ENCODE peak calls at places on chromosomes 7 and 10, in nine cellular contexts. T is A549, G is gastrocnemius medialis, J is GM23338, F is neural progenitor cell, L is OCI-LY7, M is PC-9, I is testis, E is colonic mucosa. Q is an unnamed sample.

GRCh38 chr7:71752171-71752935 is 620.4 kb downstream of the GALNT17 start:
- DNase-seq in T (peak; percentile 12), G (no peak), J (peak; percentile 91), F (peak; percentile 88), L (no peak), M (peak; percentile 64), I (peak; percentile 76), E (peak; percentile 45), Q (no peak)

GRCh38 chr10:6348091-6348862 is 145.5 kb downstream of the PFKFB3 start:
- DNase-seq in T (no peak), G (peak; percentile 64), J (no peak), F (no peak), L (peak; percentile 98), M (no peak), I (peak; percentile 38), E (peak; percentile 26), Q (peak; percentile 56)

GRCh38 chr7:96952974-96953391 is 52.4 kb upstream of the DLX6 start:
- DNase-seq in T (no peak), G (no peak), J (peak; percentile 2), F (no peak), L (no peak), M (no peak), I (no peak), E (no peak), Q (peak; percentile 64)

GRCh38 chr10:67861750-67862460 is 22.6 kb upstream of the SIRT1 start:
- DNase-seq in T (no peak), G (no peak), J (peak; percentile 79), F (peak; percentile 17), L (no peak), M (no peak), I (no peak), E (no peak), Q (no peak)

GRCh38 chr10:32684291-32684690 is 238.4 kb downstream of the CCDC7 start:
- DNase-seq in T (no peak), G (no peak), J (no peak), F (no peak), L (no peak), M (no peak), I (no peak), E (no peak), Q (no peak)

GRCh38 chr10:68096913-68097509 is 12.3 kb upstream of the MYPN start:
- DNase-seq in T (peak; percentile 84), G (peak; percentile 85), J (peak; percentile 41), F (peak; percentile 39), L (no peak), M (peak; percentile 80), I (no peak), E (peak; percentile 75), Q (peak; percentile 65)

GRCh38 chr10:111077715-111078504 is 1.1 kb downstream of the ADRA2A start:
- DNase-seq in T (no peak), G (no peak), J (peak; percentile 47), F (peak; percentile 21), L (no peak), M (no peak), I (peak; percentile 23), E (peak; percentile 51), Q (peak; percentile 45)

GRCh38 chr10:24209946-24210491 is 1.1 kb downstream of the KIAA1217 start:
- DNase-seq in T (peak; percentile 14), G (peak; percentile 37), J (no peak), F (no peak), L (no peak), M (no peak), I (peak; percentile 34), E (peak; percentile 26), Q (no peak)

GRCh38 chr7:45563804-45564461 is 10.2 kb upstream of the ADCY1 start:
- DNase-seq in T (no peak), G (no peak), J (no peak), F (no peak), L (no peak), M (no peak), I (no peak), E (peak; percentile 10), Q (no peak)

GRCh38 chr7:142463401-142463850 is 205.6 kb upstream of the PRSS58 start:
- DNase-seq in T (no peak), G (no peak), J (no peak), F (no peak), L (no peak), M (no peak), I (no peak), E (no peak), Q (no peak)

GRCh38 chr7:128954830-128955797 is 17.4 kb downstream of the IRF5 start:
- DNase-seq in T (no peak), G (no peak), J (peak; percentile 46), F (peak; percentile 23), L (peak; percentile 74), M (no peak), I (no peak), E (no peak), Q (no peak)

GRCh38 chr7:137574836-137575235 is 231.3 kb upstream of the PTN start:
- DNase-seq in T (no peak), G (no peak), J (no peak), F (no peak), L (no peak), M (no peak), I (no peak), E (no peak), Q (no peak)

GRCh38 chr10:129705676-129706075 is 238.6 kb downstream of the MGMT start:
- DNase-seq in T (no peak), G (no peak), J (no peak), F (no peak), L (no peak), M (no peak), I (no peak), E (no peak), Q (no peak)

GRCh38 chr10:88064608-88065383 is 201.4 kb downstream of the PTEN start:
- DNase-seq in T (no peak), G (peak; percentile 68), J (no peak), F (no peak), L (no peak), M (no peak), I (peak; percentile 32), E (peak; percentile 54), Q (no peak)

GRCh38 chr10:72461085-72461484 is 106.4 kb upstream of the DNAJB12 start:
- DNase-seq in T (no peak), G (no peak), J (no peak), F (no peak), L (no peak), M (no peak), I (peak; percentile 41), E (peak; percentile 24), Q (no peak)

GRCh38 chr7:1940863-1941262 is 270.8 kb downstream of the ELFN1 start:
- DNase-seq in T (no peak), G (no peak), J (no peak), F (no peak), L (peak; percentile 25), M (no peak), I (no peak), E (no peak), Q (no peak)

GRCh38 chr7:80392229-80393169 is 119.4 kb downstream of the GNAT3 start:
- DNase-seq in T (peak; percentile 36), G (no peak), J (no peak), F (no peak), L (no peak), M (no peak), I (no peak), E (no peak), Q (no peak)

GRCh38 chr7:44080118-44080517 is 2.2 kb downstream of the POLM start:
- DNase-seq in T (no peak), G (peak; percentile 33), J (no peak), F (no peak), L (no peak), M (no peak), I (no peak), E (no peak), Q (no peak)

GRCh38 chr7:106766551-106766950 is 98.5 kb upstream of the PIK3CG start:
- DNase-seq in T (no peak), G (no peak), J (no peak), F (no peak), L (no peak), M (no peak), I (no peak), E (no peak), Q (no peak)

DNA sequence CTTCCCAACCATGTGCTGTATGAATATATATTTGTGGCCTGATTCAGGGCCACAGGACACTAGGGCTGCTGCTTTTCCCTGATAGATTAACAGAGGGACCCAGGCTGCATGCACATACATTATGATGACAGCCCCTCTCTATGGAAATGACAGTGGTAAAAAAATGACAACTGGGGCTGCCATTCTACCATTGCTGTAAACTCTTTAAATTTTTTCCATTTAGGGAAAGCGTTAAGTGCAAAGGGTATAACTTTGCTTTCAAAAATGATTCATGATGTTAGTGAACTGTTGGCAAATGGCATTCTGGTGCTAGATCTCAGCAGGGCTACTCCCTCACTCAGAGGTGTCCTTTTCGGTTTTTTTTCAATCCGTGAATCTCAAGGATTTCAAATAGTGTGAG is 4.2 kb downstream of the CTBP2 start:
- DNase-seq in T (no peak), G (no peak), J (no peak), F (no peak), L (no peak), M (no peak), I (no peak), E (no peak), Q (peak; percentile 15)
- H3K27ac ChIP-seq in T (peak overlapping the region; percentile 7), G (peak overlapping the region; percentile 88), J (peak overlapping the region; percentile 98), F (no peak overlapping the region), L (no peak overlapping the region), M (no peak overlapping the region), I (peak overlapping the region; percentile 99), E (peak overlapping the region; percentile 97), Q (peak overlapping the region; percentile 9)

DNA sequence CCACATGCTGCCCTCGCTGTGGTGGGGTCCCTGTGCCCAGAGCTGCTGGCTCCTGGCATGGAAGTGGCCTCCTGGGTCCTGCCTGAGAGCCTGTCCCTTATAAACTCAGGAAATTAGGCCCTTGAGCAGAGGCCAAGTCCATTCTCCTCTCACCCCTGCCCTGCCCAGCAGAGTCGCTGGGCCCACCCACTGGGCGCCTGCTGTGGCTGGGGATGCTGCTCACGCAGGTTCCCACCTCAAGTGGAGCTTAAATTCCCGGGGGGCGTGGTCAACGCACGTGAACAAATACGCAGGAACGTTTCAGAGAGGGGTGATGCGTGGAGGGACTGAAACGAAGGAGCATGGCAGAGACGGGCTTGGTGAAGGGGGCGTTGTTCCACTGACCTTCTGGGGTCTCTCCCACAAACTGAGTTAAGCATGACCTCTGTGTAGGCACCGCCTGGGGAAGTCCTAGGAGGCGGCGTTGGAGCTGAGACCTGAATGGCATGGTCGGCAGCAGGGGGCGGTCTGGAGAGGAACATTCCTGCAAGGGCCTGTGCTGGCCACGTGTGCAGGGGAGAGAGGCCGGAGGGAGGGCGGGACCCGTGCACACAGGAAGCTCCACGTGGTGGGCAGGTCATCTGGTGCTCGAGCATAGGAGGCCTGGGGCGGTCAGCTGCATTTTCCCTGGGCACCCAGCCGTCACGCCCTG is 27.9 kb downstream of the FAM20C start:
- DNase-seq in T (peak; percentile 44), G (no peak), J (peak; percentile 81), F (peak; percentile 67), L (no peak), M (no peak), I (no peak), E (no peak), Q (no peak)
- H3K4me1 ChIP-seq in T (peaks cover 7% of the 10 kb centered on the region), G (no peaks in the 10 kb centered on the region), J (no peaks in the 10 kb centered on the region), F (no peaks in the 10 kb centered on the region), L (no peaks in the 10 kb centered on the region), M (peaks cover 11% of the 10 kb centered on the region), I (peaks cover 6% of the 10 kb centered on the region), E (no peaks in the 10 kb centered on the region), Q (no peaks in the 10 kb centered on the region)

GRCh38 chr7:42678315-42678714 is 233.6 kb downstream of the C7orf25 start:
- DNase-seq in T (no peak), G (no peak), J (no peak), F (no peak), L (no peak), M (no peak), I (no peak), E (no peak), Q (no peak)
- H3K4me3 ChIP-seq in T (no peak overlapping the region), G (no peak overlapping the region), J (no peak overlapping the region), F (no peak overlapping the region), L (no peak overlapping the region), M (no peak overlapping the region), I (no peak overlapping the region), E (no peak overlapping the region), Q (no peak overlapping the region)

GRCh38 chr10:93752761-93753160 is 5.0 kb upstream of the LGI1 start:
- DNase-seq in T (peak; percentile 70), G (no peak), J (no peak), F (peak; percentile 38), L (no peak), M (peak; percentile 41), I (no peak), E (no peak), Q (peak; percentile 62)
- H3K27ac ChIP-seq in T (no peak overlapping the region), G (no peak overlapping the region), J (no peak overlapping the region), F (no peak overlapping the region), L (no peak overlapping the region), M (peak overlapping the region; percentile 42), I (no peak overlapping the region), E (no peak overlapping the region), Q (peak overlapping the region; percentile 18)

Q was measured in SJSA1.